ENCODE peak calls at places on chromosomes 12 and 14, in ten cellular contexts. S, G, I, O, M, N, F, Q, P and R are unnamed samples.

GRCh38 chr12:3743803-3744202 is 9.1 kb downstream of the CRACR2A start:
- DNase-seq in O (no peak), N (peak), F (peak), G (no peak), P (no peak), Q (peak), M (peak), I (no peak), S (no peak), R (no peak)

GRCh38 chr12:106774808-106775524 is 484 bp downstream of the RIC8B start:
- DNase-seq in M (no peak), F (no peak), Q (no peak), N (peak), P (peak), I (no peak), O (no peak), S (no peak), G (no peak), R (peak)

GRCh38 chr14:64726585-64726890 is 22.3 kb downstream of the PLEKHG3 start:
- DNase-seq in O (peak), M (no peak), P (no peak), I (no peak), Q (peak), N (no peak), S (no peak), F (peak), G (no peak), R (peak)

GRCh38 chr12:76890407-76891143 is 11.8 kb upstream of the CSRP2 start:
- DNase-seq in G (peak), P (no peak), S (no peak), O (peak), F (no peak), I (peak), Q (no peak), M (no peak), N (no peak), R (peak)

GRCh38 chr12:54460317-54460935 is 13.0 kb downstream of the GTSF1 start:
- DNase-seq in G (no peak), Q (no peak), N (no peak), O (no peak), P (no peak), M (no peak), I (no peak), F (no peak), S (no peak), R (no peak)

GRCh38 chr12:38954119-38954746 is 48.8 kb upstream of the CPNE8 start:
- DNase-seq in O (no peak), Q (no peak), S (no peak), F (no peak), P (no peak), N (no peak), M (no peak), I (no peak), G (no peak), R (peak)

GRCh38 chr12:106739815-106740552 is 34.5 kb upstream of the RIC8B start:
- DNase-seq in O (peak), N (no peak), I (no peak), P (no peak), F (no peak), Q (no peak), M (no peak), S (no peak), G (no peak), R (peak)

GRCh38 chr14:67517083-67517482 is 16.0 kb upstream of the PLEKHH1 start:
- DNase-seq in F (no peak), P (no peak), S (no peak), G (no peak), M (peak), Q (peak), N (no peak), O (no peak), I (no peak), R (peak)

GRCh38 chr12:104680506-104680905 is 223.8 kb downstream of the CHST11 start:
- DNase-seq in G (no peak), N (no peak), F (no peak), Q (no peak), S (no peak), P (no peak), M (no peak), I (no peak), O (no peak), R (no peak)

GRCh38 chr12:43169115-43169681 is 382.8 kb downstream of the ADAMTS20 start:
- DNase-seq in S (no peak), Q (no peak), F (no peak), I (no peak), P (no peak), N (no peak), M (peak), O (no peak), G (no peak), R (no peak)

GRCh38 chr14:35810963-35811362 is 1.9 kb upstream of the RALGAPA1 start:
- DNase-seq in I (no peak), N (no peak), O (no peak), S (no peak), P (no peak), G (no peak), M (no peak), Q (no peak), F (no peak), R (no peak)

GRCh38 chr14:31096255-31096654 is 70.1 kb upstream of the STRN3 start:
- DNase-seq in M (peak), O (no peak), P (no peak), N (no peak), G (no peak), S (no peak), Q (no peak), I (no peak), F (no peak), R (no peak)

GRCh38 chr12:50572275-50572674 is 67.5 kb downstream of the DIP2B start:
- DNase-seq in G (no peak), M (peak), O (no peak), N (no peak), Q (peak), S (no peak), F (no peak), P (no peak), I (no peak), R (peak)

GRCh38 chr14:59283380-59283779 is 94.9 kb downstream of the DAAM1 start:
- DNase-seq in Q (no peak), G (no peak), P (no peak), M (peak), I (no peak), N (no peak), S (no peak), O (no peak), F (no peak), R (no peak)